ENCODE peak calls at places on chromosomes 12 and 14, in five cellular contexts. C is left lung, R is cardiac muscle cell, D is A549, L is upper lobe of right lung. A is an unnamed sample.

GRCh38 chr12:95118138-95118787 is 44.8 kb upstream of the NR2C1 start:
- DNase-seq in C (no peak), R (peak), D (peak), L (no peak), A (no peak)

GRCh38 chr12:47281667-47282171 is 202.0 kb upstream of the AMIGO2 start:
- DNase-seq in C (no peak), R (peak), D (no peak), L (no peak), A (no peak)

GRCh38 chr12:116125084-116125483 is 152.4 kb downstream of the MED13L start:
- DNase-seq in C (no peak), R (no peak), D (no peak), L (no peak), A (no peak)

GRCh38 chr14:51474854-51475253 is 176.9 kb upstream of the FRMD6 start:
- DNase-seq in C (no peak), R (no peak), D (no peak), L (no peak), A (no peak)

GRCh38 chr14:104950021-104950420 is 25.3 kb downstream of the PLD4 start:
- DNase-seq in C (no peak), R (no peak), D (no peak), L (no peak), A (no peak)

GRCh38 chr14:63039800-63040380 is 5.4 kb downstream of the KCNH5 start:
- DNase-seq in C (no peak), R (peak), D (peak), L (no peak), A (no peak)

GRCh38 chr12:43638786-43639185 is 86.8 kb upstream of the ADAMTS20 start:
- DNase-seq in C (no peak), R (no peak), D (no peak), L (no peak), A (no peak)

GRCh38 chr14:80310950-80311349 is 99.6 kb upstream of the DIO2 start:
- DNase-seq in C (no peak), R (peak), D (no peak), L (no peak), A (no peak)

GRCh38 chr12:6394398-6394797 is 10.4 kb downstream of the LTBR start:
- DNase-seq in C (no peak), R (no peak), D (no peak), L (no peak), A (no peak)

GRCh38 chr12:107600596-107601144 is 84.9 kb upstream of the PWP1 start:
- DNase-seq in C (no peak), R (no peak), D (no peak), L (no peak), A (no peak)

GRCh38 chr14:74407021-74407800 is 18.8 kb downstream of the SYNDIG1L start:
- DNase-seq in C (no peak), R (no peak), D (no peak), L (no peak), A (no peak)

GRCh38 chr12:8629486-8630033 is 16.9 kb upstream of the AICDA start:
- DNase-seq in C (no peak), R (no peak), D (peak), L (no peak), A (peak)

GRCh38 chr14:65290830-65291229 is 121.7 kb upstream of the FUT8 start:
- DNase-seq in C (no peak), R (peak), D (peak), L (no peak), A (no peak)

GRCh38 chr12:122116707-122117535 is 38.4 kb downstream of the MLXIP start:
- DNase-seq in C (no peak), R (no peak), D (peak), L (no peak), A (no peak)

GRCh38 chr12:100840748-100841147 is 46.2 kb downstream of the ANO4 start:
- DNase-seq in C (no peak), R (no peak), D (no peak), L (no peak), A (no peak)

GRCh38 chr14:21680072-21680471 is 6.5 kb upstream of the OR4E1 start:
- DNase-seq in C (no peak), R (peak), D (no peak), L (no peak), A (no peak)

GRCh38 chr12:80056232-80056631 is 43.1 kb upstream of the OTOGL start:
- DNase-seq in C (no peak), R (no peak), D (no peak), L (no peak), A (no peak)

GRCh38 chr12:3316776-3317480 is 174.1 kb upstream of the PRMT8 start:
- DNase-seq in C (no peak), R (no peak), D (no peak), L (no peak), A (no peak)

GRCh38 chr12:76820888-76821482 is 57.1 kb downstream of the ZDHHC17 start:
- DNase-seq in C (no peak), R (peak), D (peak), L (no peak), A (no peak)

GRCh38 chr12:113271853-113272561 is 50.7 kb downstream of the TPCN1 start:
- DNase-seq in C (peak), R (peak), D (no peak), L (peak), A (peak)

GRCh38 chr14:21868442-21869046 is 194.9 kb upstream of the OR4E1 start:
- DNase-seq in C (no peak), R (peak), D (peak), L (no peak), A (no peak)

GRCh38 chr12:56687225-56688128 is 607 bp downstream of the PTGES3 start:
- DNase-seq in C (peak), R (peak), D (peak), L (peak), A (peak)

GRCh38 chr12:56684745-56685369 is 3.2 kb downstream of the PTGES3 start:
- DNase-seq in C (peak), R (no peak), D (peak), L (peak), A (no peak)

GRCh38 chr12:56694161-56694560 is 6.1 kb upstream of the PTGES3 start:
- DNase-seq in C (no peak), R (no peak), D (no peak), L (no peak), A (no peak)

GRCh38 chr12:56688846-56689113 is 696 bp upstream of the PTGES3 start:
- DNase-seq in C (no peak), R (no peak), D (no peak), L (no peak), A (no peak)

DNA sequence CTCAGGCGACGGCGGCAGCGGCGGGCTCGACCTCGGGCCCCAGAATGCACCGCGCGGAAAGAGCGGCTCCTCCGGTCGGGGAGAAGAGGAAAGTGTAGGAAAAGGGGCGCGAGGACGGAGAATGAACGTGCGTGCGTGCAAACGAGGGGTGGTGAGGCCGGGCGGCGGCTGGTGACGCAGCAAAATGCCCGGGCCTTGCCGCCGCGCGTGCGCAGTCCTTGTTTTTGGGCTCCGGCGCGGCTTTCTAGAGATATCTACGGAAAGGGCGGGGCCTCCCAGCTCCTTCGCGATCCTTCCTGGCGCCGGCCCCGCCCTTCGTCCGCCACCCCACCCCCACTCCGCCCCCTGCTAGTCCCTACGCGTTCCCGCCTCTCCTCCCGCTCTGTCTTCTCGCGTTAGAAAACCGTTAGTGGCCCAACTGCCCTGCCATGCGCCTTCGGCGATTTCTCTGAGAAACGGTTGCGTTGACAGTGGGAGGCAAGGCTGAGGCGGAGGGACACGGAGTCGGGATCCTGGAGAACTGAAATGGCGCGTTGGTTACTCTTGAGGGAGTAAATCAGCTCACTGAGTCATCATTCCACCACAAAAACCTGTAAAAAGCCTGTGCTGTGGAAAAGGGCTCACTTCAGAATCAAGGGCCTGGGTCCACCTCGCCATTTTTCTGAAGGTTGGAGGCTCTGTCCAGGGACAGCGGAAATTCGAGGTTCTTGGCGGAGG is at the start of gene PTGES3:
- DNase-seq in C (peak), R (peak), D (peak), L (peak), A (peak)
- H3K27ac ChIP-seq in C (peak), R (peak), D (peak), L (peak), A (peak)

GRCh38 chr14:75413013-75413412 is 14.8 kb upstream of the JDP2 start:
- DNase-seq in C (no peak), R (no peak), D (no peak), L (no peak), A (no peak)

GRCh38 chr14:75406102-75406501 is 21.7 kb upstream of the JDP2 start:
- DNase-seq in C (no peak), R (no peak), D (no peak), L (no peak), A (no peak)

GRCh38 chr14:75409425-75410205 is 18.2 kb upstream of the JDP2 start:
- DNase-seq in C (no peak), R (no peak), D (no peak), L (no peak), A (no peak)

GRCh38 chr14:75411194-75411552 is 16.6 kb upstream of the JDP2 start:
- DNase-seq in C (no peak), R (no peak), D (no peak), L (no peak), A (no peak)
- H3K4me3 ChIP-seq in C (no peak), R (no peak), D (no peak), L (no peak), A (no peak)

DNA sequence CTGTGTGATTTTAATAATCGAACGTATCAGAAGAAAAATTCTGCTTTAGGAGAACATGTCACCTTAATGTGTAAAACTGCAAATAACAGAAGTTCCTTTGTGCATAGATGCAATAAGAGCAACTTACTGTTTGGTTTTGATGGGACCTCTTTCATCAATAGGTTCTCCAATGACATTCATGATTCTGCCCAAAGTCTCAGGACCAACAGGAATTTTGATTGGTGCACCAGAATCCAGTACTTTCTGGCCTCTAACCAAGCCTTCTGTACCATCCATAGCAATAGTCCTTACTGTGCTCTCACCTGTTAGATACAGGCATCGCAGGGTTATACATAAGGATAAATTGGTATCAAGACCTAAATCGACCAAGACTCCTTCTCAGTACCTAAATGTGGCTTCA is 1.1 kb downstream of the ATP5F1B start:
- DNase-seq in C (no peak), R (peak), D (no peak), L (no peak), A (peak)
- H3K27ac ChIP-seq in C (peak), R (no peak), D (peak), L (peak), A (peak)

DNA sequence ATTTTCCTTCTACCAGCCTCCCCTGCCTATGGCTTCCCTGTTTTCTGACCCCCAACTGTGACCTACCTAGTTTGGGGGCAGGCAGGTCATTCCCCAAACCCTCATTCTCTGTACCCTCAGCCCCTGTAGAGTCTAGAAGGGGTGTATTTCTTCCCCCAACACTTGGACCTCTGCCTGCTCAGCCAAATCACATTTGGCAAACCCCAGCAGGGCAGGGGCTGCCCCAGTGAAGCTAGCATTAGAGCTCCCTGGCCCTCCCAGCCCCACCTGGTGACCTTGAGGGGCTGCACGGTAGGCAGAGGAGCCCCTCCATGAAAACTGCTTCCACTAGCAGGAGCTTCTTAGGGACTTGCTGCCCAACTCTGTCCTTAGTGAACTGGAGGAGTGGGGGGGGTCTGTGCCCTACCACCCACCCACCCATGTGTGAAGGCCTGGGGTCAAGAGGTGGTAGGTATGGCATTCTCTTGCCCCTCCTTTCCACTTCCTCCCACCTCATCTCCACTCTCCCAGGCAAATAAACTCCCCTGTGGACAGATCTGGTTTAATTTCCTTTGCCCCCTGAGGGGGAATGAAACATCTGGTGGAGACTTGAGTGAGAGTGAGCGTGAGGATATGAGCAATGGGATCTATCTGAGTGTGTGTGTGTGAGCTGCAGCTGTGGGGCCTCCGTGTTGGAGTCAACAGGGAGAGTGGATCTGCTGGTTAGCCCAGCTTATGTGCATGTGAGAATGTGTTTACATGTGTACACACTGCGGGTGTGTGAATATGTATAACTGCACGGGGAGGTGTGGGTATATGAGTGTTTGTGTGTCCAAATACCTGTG is 1.6 kb downstream of the NXPH4 start:
- DNase-seq in C (no peak), R (no peak), D (no peak), L (no peak), A (no peak)
- H3K4me3 ChIP-seq in C (no peak), R (no peak), D (no peak), L (no peak), A (no peak)

GRCh38 chr12:86137936-86138335 is 118.3 kb downstream of the MGAT4C start:
- DNase-seq in C (no peak), R (peak), D (peak), L (no peak), A (no peak)
- H3K27ac ChIP-seq in C (no peak), R (no peak), D (peak), L (no peak), A (no peak)

GRCh38 chr12:132145334-132145733 is 1.1 kb downstream of the NOC4L start:
- DNase-seq in C (no peak), R (no peak), D (no peak), L (peak), A (no peak)
- H3K4me3 ChIP-seq in C (peak), R (peak), D (peak), L (peak), A (no peak)

GRCh38 chr14:42193426-42193766 is 586.7 kb downstream of the LRFN5 start:
- DNase-seq in C (no peak), R (no peak), D (no peak), L (no peak), A (no peak)

GRCh38 chr14:42190744-42191143 is 584.1 kb downstream of the LRFN5 start:
- DNase-seq in C (no peak), R (no peak), D (no peak), L (no peak), A (no peak)

DNA sequence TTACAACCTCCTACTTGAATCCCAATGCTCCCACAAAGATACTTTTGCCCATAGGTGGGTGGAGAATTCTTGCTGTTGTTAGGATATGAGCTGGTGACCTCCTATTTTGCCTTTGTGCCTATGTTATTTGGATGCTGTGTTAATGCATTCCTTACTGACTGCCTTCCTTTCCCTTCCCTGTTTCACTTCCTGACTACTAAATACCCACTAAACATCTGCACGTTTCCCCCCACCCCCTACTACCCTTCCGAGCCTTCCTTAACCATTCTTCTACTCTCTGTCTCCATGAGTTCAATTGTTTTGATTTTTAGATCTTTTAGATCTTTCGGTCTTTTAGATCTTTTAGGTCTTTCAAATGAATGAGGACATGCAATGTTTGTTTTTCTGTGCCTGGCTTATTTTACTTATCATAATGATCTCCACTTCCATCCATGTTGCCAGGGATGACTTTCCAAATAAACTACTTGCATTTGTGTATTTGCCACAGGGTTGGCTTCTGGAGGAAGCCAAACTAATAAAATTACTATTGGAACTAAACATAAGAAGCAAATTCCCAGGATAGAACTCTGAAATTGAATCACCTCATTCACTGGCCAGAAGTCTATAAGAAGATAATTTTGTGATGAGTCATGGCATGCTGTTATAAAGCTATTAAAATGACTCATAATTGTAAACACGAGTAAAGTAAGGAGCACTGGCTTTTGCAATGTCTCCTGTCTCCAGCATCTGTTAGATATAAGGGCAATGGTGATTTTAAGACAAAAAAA is 586.2 kb downstream of the LRFN5 start:
- DNase-seq in C (no peak), R (peak), D (peak), L (no peak), A (no peak)
- H3K27ac ChIP-seq in C (no peak), R (no peak), D (peak), L (no peak), A (no peak)

GRCh38 chr12:68613209-68613904 is 2.7 kb downstream of the RAP1B start:
- DNase-seq in C (no peak), R (no peak), D (no peak), L (no peak), A (no peak)
- H3K4me3 ChIP-seq in C (peak), R (peak), D (peak), L (peak), A (peak)

DNA sequence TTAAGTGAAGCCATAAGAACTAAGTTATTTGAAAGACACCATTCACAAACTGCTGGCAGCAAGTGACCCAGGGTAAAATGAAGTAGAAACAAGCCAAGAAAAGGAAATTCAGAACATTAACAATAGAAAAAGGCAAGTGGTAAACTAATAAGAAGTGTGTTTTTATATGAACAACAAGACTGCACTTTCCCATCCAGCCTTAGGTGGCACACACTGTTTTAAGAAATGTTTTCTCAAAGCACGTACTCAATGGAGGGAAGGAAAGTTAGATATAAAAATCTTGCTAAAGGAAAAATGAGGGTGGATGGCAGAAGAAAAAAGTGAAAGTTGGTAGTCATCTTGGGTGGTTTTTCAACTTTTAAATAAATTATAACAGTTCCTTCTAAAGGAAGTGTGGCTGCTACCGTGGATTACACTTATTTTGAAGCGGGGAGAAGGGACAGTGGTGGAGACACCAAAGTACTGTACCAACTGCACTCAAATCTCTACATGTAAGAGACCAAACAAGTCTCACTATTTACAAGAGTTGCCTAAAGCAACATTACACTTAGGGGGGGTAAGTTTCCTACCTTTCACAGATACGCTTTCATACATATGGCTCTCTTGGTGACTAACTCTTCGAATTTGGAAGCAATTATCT is 58.8 kb downstream of the SEL1L start:
- DNase-seq in C (no peak), R (no peak), D (no peak), L (no peak), A (no peak)
- H3K27ac ChIP-seq in C (no peak), R (no peak), D (no peak), L (no peak), A (no peak)

DNA sequence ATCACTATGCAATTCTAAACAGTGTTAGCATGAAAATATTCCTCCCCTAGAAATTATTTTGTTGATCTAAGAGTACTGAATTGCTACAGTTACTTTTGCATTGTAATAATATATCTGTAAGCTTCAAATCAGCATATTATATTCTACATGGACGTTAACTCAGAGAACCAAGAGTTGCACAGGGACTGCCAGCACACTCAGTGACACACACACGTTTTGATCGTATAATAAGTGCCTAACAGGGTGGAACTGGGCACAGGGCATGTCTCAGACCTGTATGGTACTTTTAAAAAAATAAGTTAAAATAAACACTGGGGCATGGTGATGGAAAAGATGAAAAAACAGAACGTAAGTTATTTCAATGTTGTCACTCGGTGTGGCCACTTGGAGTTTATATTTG is 451.6 kb downstream of the RGS6 start:
- DNase-seq in C (no peak), R (no peak), D (no peak), L (no peak), A (no peak)
- H3K4me3 ChIP-seq in C (no peak), R (no peak), D (no peak), L (no peak), A (no peak)

A was measured in ascending aorta.